ENCODE peak calls at places on chromosomes 2 and 18, in eight cellular contexts. Y is NCI-H2029; Z is stimulated activated naive CD8-positive, alpha-beta T cell treated with anti-CD3 and anti-CD28 coated beads, Interleukin-15, amount 100 ng/mL, for 72 hours; A is NCI-H82; O is NCI-H2081; B is astrocyte of the spinal cord; H is caudate nucleus; G is cardiac fibroblast. I is an unnamed sample.

GRCh38 chr2:128237911-128238697 is 80.6 kb downstream of the HS6ST1 start:
- DNase-seq in Y (no peak), Z (no peak), A (no peak), O (no peak), B (no peak), H (no peak), G (no peak), I (no peak)

GRCh38 chr18:78703297-78703696 is 276.3 kb upstream of the SALL3 start:
- DNase-seq in Y (no peak), Z (no peak), A (no peak), O (no peak), B (no peak), H (no peak), G (no peak), I (no peak)

GRCh38 chr2:232761301-232761907 is 15.0 kb downstream of the KCNJ13 start:
- DNase-seq in Y (no peak), Z (peak; percentile 7), A (peak; percentile 48), O (peak; percentile 64), B (peak; percentile 54), H (no peak), G (peak; percentile 55), I (peak; percentile 0)

GRCh38 chr2:200439981-200440380 is 69.9 kb downstream of the KCTD18 start:
- DNase-seq in Y (no peak), Z (no peak), A (no peak), O (peak; percentile 85), B (no peak), H (no peak), G (no peak), I (peak; percentile 80)

GRCh38 chr2:59389240-59389639 is 1148.1 kb upstream of the FANCL start:
- DNase-seq in Y (no peak), Z (no peak), A (peak; percentile 91), O (no peak), B (no peak), H (no peak), G (no peak), I (no peak)

GRCh38 chr2:174263989-174264388 is 15.7 kb upstream of the OLA1 start:
- DNase-seq in Y (no peak), Z (no peak), A (no peak), O (no peak), B (peak; percentile 57), H (no peak), G (peak; percentile 94), I (no peak)

GRCh38 chr2:149768320-149768799 is 180.8 kb upstream of the MMADHC start:
- DNase-seq in Y (no peak), Z (no peak), A (peak; percentile 55), O (peak; percentile 40), B (peak; percentile 44), H (no peak), G (peak; percentile 15), I (no peak)

GRCh38 chr2:218908721-218909619 is 28.3 kb downstream of the WNT10A start:
- DNase-seq in Y (peak; percentile 91), Z (peak; percentile 94), A (peak; percentile 98), O (peak; percentile 95), B (peak; percentile 77), H (no peak), G (peak; percentile 88), I (peak; percentile 91)

GRCh38 chr2:62305421-62306176 is 109.7 kb downstream of the B3GNT2 start:
- DNase-seq in Y (peak; percentile 69), Z (peak; percentile 86), A (no peak), O (peak; percentile 37), B (no peak), H (no peak), G (no peak), I (peak; percentile 5)

GRCh38 chr2:73716518-73717250 is 20.5 kb downstream of the TPRKB start:
- DNase-seq in Y (no peak), Z (no peak), A (no peak), O (no peak), B (no peak), H (no peak), G (peak; percentile 50), I (no peak)

GRCh38 chr2:151297882-151298281 is 8.4 kb upstream of the NMI start:
- DNase-seq in Y (no peak), Z (no peak), A (no peak), O (no peak), B (no peak), H (no peak), G (peak; percentile 34), I (no peak)

GRCh38 chr2:144456680-144457079 is 63.2 kb downstream of the ZEB2 start:
- DNase-seq in Y (no peak), Z (no peak), A (peak; percentile 55), O (no peak), B (peak; percentile 73), H (no peak), G (peak; percentile 98), I (no peak)

GRCh38 chr2:194822097-194822496 is 834.9 kb upstream of the SLC39A10 start:
- DNase-seq in Y (no peak), Z (no peak), A (no peak), O (no peak), B (no peak), H (no peak), G (no peak), I (peak; percentile 4)

GRCh38 chr2:25251032-25251460 is 82.7 kb upstream of the POMC start:
- DNase-seq in Y (no peak), Z (no peak), A (peak; percentile 69), O (no peak), B (no peak), H (no peak), G (no peak), I (peak; percentile 11)

GRCh38 chr2:628651-629050 is 48.6 kb downstream of the TMEM18 start:
- DNase-seq in Y (no peak), Z (no peak), A (no peak), O (no peak), B (no peak), H (no peak), G (no peak), I (no peak)

GRCh38 chr2:202910687-202911086 is 786 bp downstream of the WDR12 start:
- DNase-seq in Y (no peak), Z (no peak), A (no peak), O (no peak), B (no peak), H (no peak), G (no peak), I (no peak)

GRCh38 chr2:241850544-241851324 is 8.0 kb downstream of the PDCD1 start:
- DNase-seq in Y (no peak), Z (no peak), A (no peak), O (no peak), B (no peak), H (no peak), G (no peak), I (no peak)

GRCh38 chr2:102603904-102604303 is 15.4 kb upstream of the SLC9A2 start:
- DNase-seq in Y (no peak), Z (no peak), A (peak; percentile 17), O (no peak), B (no peak), H (no peak), G (no peak), I (no peak)

GRCh38 chr18:44803019-44803650 is 122.4 kb downstream of the SETBP1 start:
- DNase-seq in Y (peak; percentile 60), Z (no peak), A (peak; percentile 23), O (peak; percentile 36), B (peak; percentile 80), H (no peak), G (peak; percentile 76), I (no peak)

GRCh38 chr2:49033394-49033793 is 120.9 kb downstream of the FSHR start:
- DNase-seq in Y (no peak), Z (no peak), A (no peak), O (no peak), B (no peak), H (no peak), G (no peak), I (no peak)

GRCh38 chr2:40953341-40953740 is 501.5 kb upstream of the SLC8A1 start:
- DNase-seq in Y (no peak), Z (no peak), A (no peak), O (no peak), B (no peak), H (no peak), G (no peak), I (no peak)

GRCh38 chr2:97720746-97721145 is 7.4 kb downstream of the ZAP70 start:
- DNase-seq in Y (no peak), Z (no peak), A (no peak), O (no peak), B (no peak), H (no peak), G (no peak), I (no peak)

GRCh38 chr2:233965032-233965614 is 48.0 kb downstream of the TRPM8 start:
- DNase-seq in Y (no peak), Z (no peak), A (no peak), O (no peak), B (no peak), H (no peak), G (peak; percentile 10), I (no peak)

GRCh38 chr2:145751634-145752033 is 1231.7 kb upstream of the ZEB2 start:
- DNase-seq in Y (no peak), Z (no peak), A (no peak), O (no peak), B (peak; percentile 78), H (no peak), G (peak; percentile 84), I (no peak)

GRCh38 chr2:200482194-200482593 is 27.7 kb downstream of the KCTD18 start:
- DNase-seq in Y (no peak), Z (no peak), A (peak; percentile 85), O (no peak), B (no peak), H (no peak), G (no peak), I (no peak)

I was measured in NCI-H1092 treated with DMSO at 0.1 percent for 48 hours.